ENCODE peak calls at places on chromosomes 12 and 14, in nine cellular contexts. One of them, this sample, is unnamed.

GRCh38 chr14:99378782-99379214 is 101.9 kb downstream of the SETD3 start:
- DNase-seq in testis: no peak
- DNase-seq in K562: peak; percentile 23
- DNase-seq in neuronal stem cell: no peak
- DNase-seq in pancreas: no peak
- DNase-seq in naive thymus-derived CD4-positive, alpha-beta T cell: no peak
- DNase-seq in aorta: peak; percentile 44
- DNase-seq in fibroblast of lung: peak; percentile 66
- DNase-seq in transverse colon: peak; percentile 24
- DNase-seq in this sample: no peak

GRCh38 chr14:38210587-38211257 is 3.0 kb downstream of the SSTR1 start:
- DNase-seq in pancreas: peak; percentile 62
- DNase-seq in K562: no peak
- DNase-seq in testis: peak; percentile 29
- DNase-seq in transverse colon: no peak
- DNase-seq in naive thymus-derived CD4-positive, alpha-beta T cell: no peak
- DNase-seq in neuronal stem cell: peak; percentile 18
- DNase-seq in aorta: peak; percentile 73
- DNase-seq in fibroblast of lung: peak; percentile 51
- DNase-seq in this sample: no peak

GRCh38 chr12:124078800-124079199 is 105.8 kb downstream of the ZNF664 start:
- DNase-seq in neuronal stem cell: no peak
- DNase-seq in fibroblast of lung: no peak
- DNase-seq in K562: no peak
- DNase-seq in transverse colon: no peak
- DNase-seq in pancreas: no peak
- DNase-seq in aorta: no peak
- DNase-seq in testis: no peak
- DNase-seq in naive thymus-derived CD4-positive, alpha-beta T cell: no peak
- DNase-seq in this sample: no peak

GRCh38 chr12:19886805-19887105 is 447.5 kb downstream of the AEBP2 start:
- DNase-seq in neuronal stem cell: no peak
- DNase-seq in pancreas: no peak
- DNase-seq in aorta: no peak
- DNase-seq in transverse colon: no peak
- DNase-seq in naive thymus-derived CD4-positive, alpha-beta T cell: no peak
- DNase-seq in fibroblast of lung: peak; percentile 39
- DNase-seq in K562: no peak
- DNase-seq in testis: no peak
- DNase-seq in this sample: no peak

GRCh38 chr12:20950248-20950647 is 139.7 kb downstream of the SLCO1B3 start:
- DNase-seq in pancreas: no peak
- DNase-seq in fibroblast of lung: peak; percentile 6
- DNase-seq in naive thymus-derived CD4-positive, alpha-beta T cell: no peak
- DNase-seq in neuronal stem cell: no peak
- DNase-seq in testis: no peak
- DNase-seq in transverse colon: no peak
- DNase-seq in K562: peak; percentile 6
- DNase-seq in aorta: no peak
- DNase-seq in this sample: no peak

GRCh38 chr12:123897221-123897620 is 75.4 kb downstream of the CCDC92 start:
- DNase-seq in transverse colon: no peak
- DNase-seq in K562: no peak
- DNase-seq in aorta: peak; percentile 40
- DNase-seq in fibroblast of lung: peak; percentile 82
- DNase-seq in neuronal stem cell: no peak
- DNase-seq in naive thymus-derived CD4-positive, alpha-beta T cell: no peak
- DNase-seq in pancreas: no peak
- DNase-seq in testis: no peak
- DNase-seq in this sample: no peak

GRCh38 chr14:45716506-45716905 is 463.5 kb upstream of the MIS18BP1 start:
- DNase-seq in K562: no peak
- DNase-seq in fibroblast of lung: no peak
- DNase-seq in naive thymus-derived CD4-positive, alpha-beta T cell: no peak
- DNase-seq in transverse colon: no peak
- DNase-seq in pancreas: no peak
- DNase-seq in aorta: no peak
- DNase-seq in neuronal stem cell: no peak
- DNase-seq in testis: peak; percentile 51
- DNase-seq in this sample: no peak

GRCh38 chr14:92987713-92988510 is 65.0 kb downstream of the CHGA start:
- DNase-seq in fibroblast of lung: no peak
- DNase-seq in transverse colon: no peak
- DNase-seq in pancreas: peak; percentile 68
- DNase-seq in aorta: peak; percentile 62
- DNase-seq in testis: peak; percentile 58
- DNase-seq in K562: no peak
- DNase-seq in naive thymus-derived CD4-positive, alpha-beta T cell: no peak
- DNase-seq in neuronal stem cell: no peak
- DNase-seq in this sample: no peak

GRCh38 chr12:5487971-5488955 is 56.4 kb downstream of the NTF3 start:
- DNase-seq in testis: no peak
- DNase-seq in K562: no peak
- DNase-seq in aorta: no peak
- DNase-seq in pancreas: no peak
- DNase-seq in naive thymus-derived CD4-positive, alpha-beta T cell: no peak
- DNase-seq in neuronal stem cell: no peak
- DNase-seq in fibroblast of lung: peak; percentile 57
- DNase-seq in transverse colon: no peak
- DNase-seq in this sample: no peak

GRCh38 chr12:130557876-130558770 is 158.0 kb downstream of the RIMBP2 start:
- DNase-seq in naive thymus-derived CD4-positive, alpha-beta T cell: no peak
- DNase-seq in pancreas: no peak
- DNase-seq in fibroblast of lung: no peak
- DNase-seq in neuronal stem cell: no peak
- DNase-seq in testis: no peak
- DNase-seq in transverse colon: peak; percentile 84
- DNase-seq in aorta: no peak
- DNase-seq in K562: no peak
- DNase-seq in this sample: no peak

GRCh38 chr14:90522585-90523191 is 125.9 kb downstream of the CALM1 start:
- DNase-seq in testis: peak; percentile 96
- DNase-seq in aorta: peak; percentile 92
- DNase-seq in pancreas: peak; percentile 79
- DNase-seq in K562: no peak
- DNase-seq in neuronal stem cell: no peak
- DNase-seq in naive thymus-derived CD4-positive, alpha-beta T cell: no peak
- DNase-seq in transverse colon: peak; percentile 49
- DNase-seq in fibroblast of lung: peak; percentile 59
- DNase-seq in this sample: no peak

GRCh38 chr14:45057881-45058364 is 26.0 kb upstream of the PRPF39 start:
- DNase-seq in K562: no peak
- DNase-seq in pancreas: no peak
- DNase-seq in neuronal stem cell: no peak
- DNase-seq in fibroblast of lung: no peak
- DNase-seq in naive thymus-derived CD4-positive, alpha-beta T cell: no peak
- DNase-seq in transverse colon: no peak
- DNase-seq in aorta: no peak
- DNase-seq in testis: no peak
- DNase-seq in this sample: no peak

GRCh38 chr12:79016181-79016580 is 151.6 kb downstream of the SYT1 start:
- DNase-seq in K562: no peak
- DNase-seq in transverse colon: no peak
- DNase-seq in naive thymus-derived CD4-positive, alpha-beta T cell: no peak
- DNase-seq in neuronal stem cell: no peak
- DNase-seq in pancreas: no peak
- DNase-seq in fibroblast of lung: no peak
- DNase-seq in aorta: no peak
- DNase-seq in testis: no peak
- DNase-seq in this sample: no peak

GRCh38 chr14:96138241-96138640 is 66.4 kb upstream of the BDKRB2 start:
- DNase-seq in transverse colon: no peak
- DNase-seq in testis: no peak
- DNase-seq in naive thymus-derived CD4-positive, alpha-beta T cell: no peak
- DNase-seq in aorta: no peak
- DNase-seq in neuronal stem cell: no peak
- DNase-seq in K562: no peak
- DNase-seq in pancreas: no peak
- DNase-seq in fibroblast of lung: peak; percentile 39
- DNase-seq in this sample: no peak

GRCh38 chr14:61565836-61566536 is 129.3 kb upstream of the HIF1A start:
- DNase-seq in pancreas: no peak
- DNase-seq in transverse colon: no peak
- DNase-seq in naive thymus-derived CD4-positive, alpha-beta T cell: no peak
- DNase-seq in K562: no peak
- DNase-seq in fibroblast of lung: peak; percentile 92
- DNase-seq in aorta: no peak
- DNase-seq in testis: no peak
- DNase-seq in neuronal stem cell: no peak
- DNase-seq in this sample: no peak
- H3K27ac ChIP-seq in pancreas: peak overlapping the region; percentile 41
- H3K27ac ChIP-seq in transverse colon: no peak overlapping the region
- H3K27ac ChIP-seq in naive thymus-derived CD4-positive, alpha-beta T cell: no peak overlapping the region
- H3K27ac ChIP-seq in K562: no peak overlapping the region
- H3K27ac ChIP-seq in fibroblast of lung: peak overlapping the region; percentile 98
- H3K27ac ChIP-seq in aorta: no peak overlapping the region
- H3K27ac ChIP-seq in testis: no peak overlapping the region
- H3K27ac ChIP-seq in neuronal stem cell: no peak overlapping the region
- H3K27ac ChIP-seq in this sample: no peak overlapping the region

GRCh38 chr14:98120831-98121464 is 1151.0 kb downstream of the BCL11B start:
- DNase-seq in testis: no peak
- DNase-seq in pancreas: no peak
- DNase-seq in transverse colon: no peak
- DNase-seq in aorta: no peak
- DNase-seq in naive thymus-derived CD4-positive, alpha-beta T cell: no peak
- DNase-seq in K562: no peak
- DNase-seq in neuronal stem cell: no peak
- DNase-seq in fibroblast of lung: no peak
- DNase-seq in this sample: no peak
- H3K4me1 ChIP-seq in testis: no peaks in the 10 kb centered on the region
- H3K4me1 ChIP-seq in pancreas: no peaks in the 10 kb centered on the region
- H3K4me1 ChIP-seq in transverse colon: no peaks in the 10 kb centered on the region
- H3K4me1 ChIP-seq in aorta: no peaks in the 10 kb centered on the region
- H3K4me1 ChIP-seq in naive thymus-derived CD4-positive, alpha-beta T cell: no peaks in the 10 kb centered on the region
- H3K4me1 ChIP-seq in K562: no peaks in the 10 kb centered on the region
- H3K4me1 ChIP-seq in neuronal stem cell: no peaks in the 10 kb centered on the region
- H3K4me1 ChIP-seq in fibroblast of lung: no peaks in the 10 kb centered on the region
- H3K4me1 ChIP-seq in this sample: peaks cover 8% of the 10 kb centered on the region

GRCh38 chr12:55727643-55728184 is 1.1 kb downstream of the CD63 start:
- DNase-seq in neuronal stem cell: no peak
- DNase-seq in pancreas: peak; percentile 87
- DNase-seq in fibroblast of lung: peak; percentile 63
- DNase-seq in naive thymus-derived CD4-positive, alpha-beta T cell: no peak
- DNase-seq in aorta: peak; percentile 87
- DNase-seq in transverse colon: peak; percentile 59
- DNase-seq in testis: peak; percentile 83
- DNase-seq in K562: peak; percentile 53
- DNase-seq in this sample: no peak

GRCh38 chr12:55730447-55730820 is 1.6 kb upstream of the CD63 start:
- DNase-seq in pancreas: no peak
- DNase-seq in naive thymus-derived CD4-positive, alpha-beta T cell: no peak
- DNase-seq in testis: no peak
- DNase-seq in transverse colon: no peak
- DNase-seq in fibroblast of lung: no peak
- DNase-seq in neuronal stem cell: no peak
- DNase-seq in K562: no peak
- DNase-seq in aorta: no peak
- DNase-seq in this sample: no peak

GRCh38 chr12:55728932-55729591 is at the start of gene CD63:
- DNase-seq in transverse colon: peak; percentile 91
- DNase-seq in pancreas: peak; percentile 93
- DNase-seq in neuronal stem cell: no peak
- DNase-seq in naive thymus-derived CD4-positive, alpha-beta T cell: peak; percentile 86
- DNase-seq in testis: peak; percentile 93
- DNase-seq in K562: peak; percentile 96
- DNase-seq in aorta: peak; percentile 97
- DNase-seq in fibroblast of lung: peak; percentile 88
- DNase-seq in this sample: peak; percentile 65

GRCh38 chr12:55728185-55728931 is 451 bp downstream of the CD63 start:
- DNase-seq in aorta: peak; percentile 93
- DNase-seq in testis: peak; percentile 80
- DNase-seq in fibroblast of lung: peak; percentile 70
- DNase-seq in transverse colon: peak; percentile 81
- DNase-seq in pancreas: peak; percentile 94
- DNase-seq in K562: peak; percentile 74
- DNase-seq in neuronal stem cell: no peak
- DNase-seq in naive thymus-derived CD4-positive, alpha-beta T cell: peak; percentile 52
- DNase-seq in this sample: no peak

GRCh38 chr12:55729592-55730446 is 1.0 kb upstream of the CD63 start:
- DNase-seq in transverse colon: peak; percentile 92
- DNase-seq in testis: peak; percentile 97
- DNase-seq in fibroblast of lung: peak; percentile 95
- DNase-seq in neuronal stem cell: peak; percentile 82
- DNase-seq in aorta: peak; percentile 96
- DNase-seq in naive thymus-derived CD4-positive, alpha-beta T cell: peak; percentile 72
- DNase-seq in K562: peak; percentile 77
- DNase-seq in pancreas: peak; percentile 93
- DNase-seq in this sample: peak; percentile 38
- H3K4me3 ChIP-seq in transverse colon: peak overlapping the region; percentile 92
- H3K4me3 ChIP-seq in testis: peak overlapping the region; percentile 90
- H3K4me3 ChIP-seq in fibroblast of lung: peak overlapping the region; percentile 70
- H3K4me3 ChIP-seq in neuronal stem cell: peak overlapping the region; percentile 92
- H3K4me3 ChIP-seq in aorta: peak overlapping the region; percentile 94
- H3K4me3 ChIP-seq in naive thymus-derived CD4-positive, alpha-beta T cell: peak overlapping the region; percentile 97
- H3K4me3 ChIP-seq in K562: peak overlapping the region; percentile 69
- H3K4me3 ChIP-seq in pancreas: peak overlapping the region; percentile 73
- H3K4me3 ChIP-seq in this sample: peak overlapping the region; percentile 84

GRCh38 chr12:110037315-110037714 is 11.0 kb downstream of the C12orf76 start:
- DNase-seq in pancreas: no peak
- DNase-seq in K562: no peak
- DNase-seq in testis: no peak
- DNase-seq in transverse colon: no peak
- DNase-seq in naive thymus-derived CD4-positive, alpha-beta T cell: no peak
- DNase-seq in aorta: no peak
- DNase-seq in neuronal stem cell: no peak
- DNase-seq in fibroblast of lung: no peak
- DNase-seq in this sample: no peak

GRCh38 chr12:110039085-110039807 is 9.1 kb downstream of the C12orf76 start:
- DNase-seq in fibroblast of lung: peak; percentile 95
- DNase-seq in K562: no peak
- DNase-seq in naive thymus-derived CD4-positive, alpha-beta T cell: no peak
- DNase-seq in neuronal stem cell: no peak
- DNase-seq in pancreas: no peak
- DNase-seq in testis: no peak
- DNase-seq in aorta: no peak
- DNase-seq in transverse colon: peak; percentile 44
- DNase-seq in this sample: no peak

GRCh38 chr12:110038741-110039084 is 9.6 kb downstream of the C12orf76 start:
- DNase-seq in naive thymus-derived CD4-positive, alpha-beta T cell: no peak
- DNase-seq in fibroblast of lung: no peak
- DNase-seq in neuronal stem cell: no peak
- DNase-seq in pancreas: no peak
- DNase-seq in testis: no peak
- DNase-seq in aorta: no peak
- DNase-seq in transverse colon: no peak
- DNase-seq in K562: no peak
- DNase-seq in this sample: no peak

GRCh38 chr12:110046451-110047187 is 1.7 kb downstream of the C12orf76 start:
- DNase-seq in transverse colon: no peak
- DNase-seq in fibroblast of lung: no peak
- DNase-seq in naive thymus-derived CD4-positive, alpha-beta T cell: no peak
- DNase-seq in neuronal stem cell: no peak
- DNase-seq in testis: no peak
- DNase-seq in aorta: no peak
- DNase-seq in pancreas: no peak
- DNase-seq in K562: no peak
- DNase-seq in this sample: no peak

DNA sequence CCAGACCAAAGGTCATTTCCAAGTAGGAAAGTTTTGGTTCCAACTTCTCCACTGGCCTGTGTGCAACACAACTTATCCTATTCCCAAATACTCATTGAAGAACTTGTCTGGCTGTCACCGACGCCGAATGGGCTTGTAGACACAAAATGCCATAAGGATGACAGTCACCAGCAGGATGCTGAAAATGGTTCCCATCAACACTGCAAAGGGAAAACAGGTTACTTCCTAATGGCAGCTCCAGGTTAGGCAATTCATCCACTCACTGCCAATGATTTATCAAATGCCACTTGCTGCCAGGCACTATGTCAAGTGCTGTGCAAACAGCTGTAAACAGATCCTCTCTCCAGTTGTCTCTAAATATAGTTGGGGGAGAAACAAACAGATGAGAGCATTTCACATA is 6.1 kb downstream of the C12orf76 start:
- DNase-seq in testis: no peak
- DNase-seq in naive thymus-derived CD4-positive, alpha-beta T cell: no peak
- DNase-seq in aorta: no peak
- DNase-seq in K562: no peak
- DNase-seq in neuronal stem cell: no peak
- DNase-seq in pancreas: no peak
- DNase-seq in transverse colon: no peak
- DNase-seq in fibroblast of lung: no peak
- DNase-seq in this sample: no peak
- H3K27ac ChIP-seq in testis: no peak overlapping the region
- H3K27ac ChIP-seq in naive thymus-derived CD4-positive, alpha-beta T cell: no peak overlapping the region
- H3K27ac ChIP-seq in aorta: no peak overlapping the region
- H3K27ac ChIP-seq in K562: no peak overlapping the region
- H3K27ac ChIP-seq in neuronal stem cell: no peak overlapping the region
- H3K27ac ChIP-seq in pancreas: no peak overlapping the region
- H3K27ac ChIP-seq in transverse colon: no peak overlapping the region
- H3K27ac ChIP-seq in fibroblast of lung: no peak overlapping the region
- H3K27ac ChIP-seq in this sample: no peak overlapping the region